ENCODE peak calls at places on chromosomes 5 and 9, in five cellular contexts. J is CD8-positive, alpha-beta T cell; W is HCT116; B is CD4-positive, CD25-positive, alpha-beta regulatory T cell; U is testis. E is an unnamed sample.

GRCh38 chr9:130364619-130365322 is 80.0 kb upstream of the ASS1 start:
- DNase-seq in J (no peak), W (no peak), B (no peak), U (no peak), E (no peak)

GRCh38 chr5:9766581-9766980 is 136.4 kb upstream of the TAS2R1 start:
- DNase-seq in J (no peak), W (no peak), B (no peak), U (no peak), E (no peak)

GRCh38 chr5:116371431-116371830 is 203.2 kb downstream of the SEMA6A start:
- DNase-seq in J (no peak), W (no peak), B (no peak), U (no peak), E (no peak)

GRCh38 chr5:64209353-64209752 is 43.7 kb downstream of the RNF180 start:
- DNase-seq in J (no peak), W (no peak), B (no peak), U (no peak), E (no peak)

GRCh38 chr9:133425049-133425632 is 3.0 kb downstream of the ADAMTS13 start:
- DNase-seq in J (no peak), W (no peak), B (no peak), U (no peak), E (no peak)

GRCh38 chr9:132241840-132242620 is 80.2 kb downstream of the NTNG2 start:
- DNase-seq in J (peak), W (no peak), B (peak), U (peak), E (no peak)

GRCh38 chr9:18122156-18122555 is 351.8 kb upstream of the ADAMTSL1 start:
- DNase-seq in J (no peak), W (no peak), B (no peak), U (no peak), E (no peak)

GRCh38 chr9:29044959-29045358 is 1471.7 kb upstream of the C9orf72 start:
- DNase-seq in J (no peak), W (peak), B (no peak), U (no peak), E (no peak)

GRCh38 chr5:177446184-177447065 is at the start of gene PRR7:
- DNase-seq in J (peak), W (no peak), B (peak), U (peak), E (no peak)

GRCh38 chr5:59698774-59699173 is 194.8 kb downstream of the PDE4D start:
- DNase-seq in J (no peak), W (no peak), B (no peak), U (no peak), E (no peak)

GRCh38 chr9:97310023-97310422 is 2.6 kb downstream of the CCDC180 start:
- DNase-seq in J (no peak), W (no peak), B (no peak), U (no peak), E (no peak)

GRCh38 chr9:35859310-35859994 is 10.7 kb downstream of the OR13J1 start:
- DNase-seq in J (no peak), W (no peak), B (no peak), U (no peak), E (no peak)

GRCh38 chr5:174723979-174724483 is 351 bp upstream of the MSX2 start:
- DNase-seq in J (no peak), W (peak), B (no peak), U (peak), E (no peak)

GRCh38 chr9:137276757-137277328 is 683 bp upstream of the TOR4A start:
- DNase-seq in J (no peak), W (no peak), B (no peak), U (peak), E (no peak)

GRCh38 chr5:128965011-128965637 is at the start of gene SLC27A6:
- DNase-seq in J (no peak), W (peak), B (no peak), U (peak), E (no peak)

GRCh38 chr5:54620583-54620933 is 103.0 kb downstream of the SNX18 start:
- DNase-seq in J (no peak), W (no peak), B (no peak), U (no peak), E (no peak)

GRCh38 chr9:93468763-93469456 is 15.5 kb upstream of the FAM120AOS start:
- DNase-seq in J (no peak), W (no peak), B (no peak), U (peak), E (no peak)

GRCh38 chr9:29203216-29203930 is 1630.1 kb upstream of the C9orf72 start:
- DNase-seq in J (no peak), W (no peak), B (no peak), U (no peak), E (no peak)

GRCh38 chr5:17001418-17001817 is 65.3 kb upstream of the MYO10 start:
- DNase-seq in J (no peak), W (no peak), B (no peak), U (no peak), E (no peak)

GRCh38 chr9:95316274-95316673 is 1.2 kb downstream of the FANCC start:
- DNase-seq in J (no peak), W (no peak), B (no peak), U (no peak), E (no peak)

GRCh38 chr5:82351754-82352145 is 73.6 kb upstream of the RPS23 start:
- DNase-seq in J (no peak), W (peak), B (peak), U (no peak), E (no peak)

GRCh38 chr5:89265511-89266169 is 382.7 kb upstream of the MEF2C start:
- DNase-seq in J (no peak), W (no peak), B (no peak), U (no peak), E (no peak)

GRCh38 chr9:97895695-97896332 is 26.5 kb downstream of the TRMO start:
- DNase-seq in J (no peak), W (peak), B (no peak), U (no peak), E (peak)

GRCh38 chr9:112010537-112010936 is 113.9 kb downstream of the UGCG start:
- DNase-seq in J (no peak), W (no peak), B (no peak), U (no peak), E (no peak)

GRCh38 chr9:96619491-96620154 is at the start of gene CDC14B:
- DNase-seq in J (peak), W (peak), B (peak), U (peak), E (peak)

GRCh38 chr5:135054546-135054945 is 20.5 kb upstream of the PITX1 start:
- DNase-seq in J (no peak), W (no peak), B (no peak), U (no peak), E (no peak)

GRCh38 chr5:31768784-31769183 is 129.9 kb downstream of the PDZD2 start:
- DNase-seq in J (no peak), W (no peak), B (no peak), U (no peak), E (no peak)

GRCh38 chr9:91017245-91017644 is 215.6 kb downstream of the SYK start:
- DNase-seq in J (no peak), W (no peak), B (no peak), U (no peak), E (no peak)

GRCh38 chr5:112279082-112279481 is 140.0 kb downstream of the EPB41L4A start:
- DNase-seq in J (no peak), W (no peak), B (no peak), U (no peak), E (no peak)

GRCh38 chr9:76472925-76473324 is 13.9 kb downstream of the GCNT1 start:
- DNase-seq in J (no peak), W (no peak), B (no peak), U (no peak), E (no peak)

GRCh38 chr5:77882670-77883257 is 106.6 kb upstream of the TBCA start:
- DNase-seq in J (no peak), W (no peak), B (no peak), U (no peak), E (no peak)

GRCh38 chr9:14321517-14322125 is 7.7 kb upstream of the NFIB start:
- DNase-seq in J (no peak), W (no peak), B (no peak), U (no peak), E (no peak)

GRCh38 chr5:100840364-100840763 is 62.7 kb downstream of the ST8SIA4 start:
- DNase-seq in J (no peak), W (peak), B (no peak), U (no peak), E (no peak)

GRCh38 chr9:111632051-111632450 is 917 bp downstream of the DNAJC25 start:
- DNase-seq in J (no peak), W (no peak), B (no peak), U (no peak), E (no peak)

GRCh38 chr5:79689541-79690466 is at the start of gene CMYA5:
- DNase-seq in J (no peak), W (no peak), B (no peak), U (peak), E (no peak)

GRCh38 chr5:150034677-150035076 is 34.1 kb downstream of the HMGXB3 start:
- DNase-seq in J (no peak), W (no peak), B (no peak), U (no peak), E (no peak)

GRCh38 chr9:122109035-122109813 is 16.1 kb upstream of the TTLL11 start:
- DNase-seq in J (no peak), W (no peak), B (no peak), U (no peak), E (no peak)

GRCh38 chr5:53792338-53792737 is 231.9 kb downstream of the NDUFS4 start:
- DNase-seq in J (no peak), W (no peak), B (no peak), U (no peak), E (no peak)

DNA sequence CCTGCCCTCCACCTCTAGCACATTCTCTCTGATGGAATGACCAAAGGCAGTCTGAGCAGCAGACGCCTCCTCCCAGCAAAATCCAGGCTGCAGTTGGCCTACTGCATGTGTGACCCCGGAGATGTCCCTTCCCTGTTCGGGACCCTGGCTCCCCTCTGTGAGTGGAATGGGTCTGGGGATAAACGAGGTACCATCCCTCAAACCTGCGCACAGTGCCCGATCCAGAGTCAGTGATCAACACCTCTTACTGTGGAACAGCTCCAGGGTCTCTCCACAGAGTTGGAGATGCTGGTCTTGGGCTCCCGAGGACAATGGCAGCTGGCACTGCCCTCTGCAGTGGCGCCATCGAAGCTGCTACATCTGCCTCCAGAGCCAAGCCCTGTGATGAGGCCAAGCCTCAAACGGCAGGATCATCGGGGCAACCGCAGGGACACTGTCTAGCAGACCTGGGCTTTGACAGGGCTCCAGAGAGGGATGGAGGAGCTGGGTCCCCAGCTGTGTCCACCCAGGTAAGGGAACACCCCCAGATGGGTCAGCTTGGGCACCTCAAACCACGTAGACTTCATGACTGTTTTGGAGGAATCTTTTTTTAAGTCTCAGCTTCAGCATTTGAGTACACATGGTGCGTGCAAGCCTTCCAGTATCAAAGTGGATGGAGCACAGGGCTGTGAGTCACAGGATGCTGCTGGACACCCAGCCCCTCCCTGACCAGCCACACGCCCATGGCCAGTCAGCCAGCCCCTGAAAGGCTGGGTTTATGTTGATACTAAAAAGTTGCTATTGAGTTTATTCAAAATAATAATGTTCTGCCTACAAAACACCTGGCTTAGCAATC is 13.0 kb downstream of the MED10 start:
- DNase-seq in J (no peak), W (no peak), B (no peak), U (peak), E (no peak)
- H3K4me3 ChIP-seq in J (no peak), W (no peak), B (no peak), U (no peak), E (no peak)

DNA sequence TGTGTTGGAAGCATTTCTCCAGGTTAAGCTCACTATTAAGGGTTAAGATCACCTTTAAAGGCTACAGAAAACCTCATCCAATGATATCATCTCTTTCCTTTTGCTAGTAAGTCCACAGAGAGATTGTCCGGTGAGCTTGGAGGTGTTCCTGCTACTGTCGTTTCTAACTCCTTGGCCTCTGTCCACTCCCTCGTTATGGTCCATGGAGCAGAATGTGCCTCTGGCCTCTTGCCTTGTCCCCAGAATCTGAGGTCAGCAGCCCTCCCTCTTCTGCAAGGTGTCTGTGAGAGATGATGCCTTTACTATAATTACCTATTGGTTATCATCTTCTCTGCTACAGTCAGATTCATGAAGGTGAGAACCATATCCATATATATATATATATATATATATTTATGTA is 15.0 kb downstream of the ORM2 start:
- DNase-seq in J (no peak), W (no peak), B (no peak), U (no peak), E (no peak)
- H3K27ac ChIP-seq in J (no peak), W (no peak), B (no peak), U (no peak), E (no peak)

GRCh38 chr5:52674815-52675545 is 112.7 kb upstream of the ITGA1 start:
- DNase-seq in J (no peak), W (no peak), B (no peak), U (no peak), E (no peak)
- H3K4me3 ChIP-seq in J (no peak), W (no peak), B (no peak), U (no peak), E (no peak)

GRCh38 chr5:57476743-57477142 is 5.9 kb downstream of the ACTBL2 start:
- DNase-seq in J (no peak), W (no peak), B (no peak), U (no peak), E (no peak)
- H3K27ac ChIP-seq in J (no peak), W (no peak), B (no peak), U (no peak), E (no peak)

GRCh38 chr5:368162-369084 is 46.9 kb downstream of the AHRR start:
- DNase-seq in J (peak), W (no peak), B (no peak), U (peak), E (no peak)
- H3K4me3 ChIP-seq in J (no peak), W (no peak), B (no peak), U (no peak), E (no peak)

GRCh38 chr5:36356915-36357314 is 55.2 kb upstream of the RANBP3L start:
- DNase-seq in J (no peak), W (no peak), B (no peak), U (no peak), E (no peak)
- H3K27ac ChIP-seq in J (no peak), W (no peak), B (no peak), U (no peak), E (no peak)